ENCODE peak calls at places on chromosomes 11 and 22, in five cellular contexts. E is naive thymus-derived CD8-positive, alpha-beta T cell; R is DMS 273 treated with DMSO at 0.1 percent for 48 hours; Y is effector memory CD8-positive, alpha-beta T cell; D is cardiac fibroblast. L is an unnamed sample.

GRCh38 chr11:111652184-111652583 is 49.9 kb downstream of the SIK2 start:
- DNase-seq in D (peak; percentile 60), E (no peak), R (no peak), Y (no peak), L (peak; percentile 59)

GRCh38 chr11:130774703-130775102 is 141.6 kb downstream of the SNX19 start:
- DNase-seq in E (no peak), Y (no peak), D (no peak), R (no peak), L (no peak)

GRCh38 chr22:19182472-19183157 is 4.1 kb upstream of the SLC25A1 start:
- DNase-seq in R (no peak), Y (no peak), E (no peak), D (no peak), L (no peak)

GRCh38 chr11:62144641-62145255 is 20.9 kb downstream of the INCENP start:
- DNase-seq in E (no peak), R (no peak), D (no peak), Y (no peak), L (no peak)

GRCh38 chr11:72231396-72232259 is 7.1 kb downstream of the INPPL1 start:
- DNase-seq in D (no peak), Y (no peak), R (no peak), E (no peak), L (no peak)

GRCh38 chr22:23121026-23121823 is 20.6 kb downstream of the RSPH14 start:
- DNase-seq in R (no peak), D (no peak), Y (no peak), E (no peak), L (no peak)

GRCh38 chr22:30186535-30186934 is 60.0 kb downstream of the LIF start:
- DNase-seq in R (no peak), E (no peak), D (no peak), Y (no peak), L (no peak)

GRCh38 chr11:6175440-6175839 is 5.3 kb upstream of the OR52B2 start:
- DNase-seq in R (no peak), Y (no peak), D (no peak), E (no peak), L (no peak)

GRCh38 chr11:103633037-103633788 is 403.2 kb upstream of the DDI1 start:
- DNase-seq in Y (no peak), E (no peak), D (peak; percentile 82), R (no peak), L (peak; percentile 81)

GRCh38 chr11:61599968-61600710 is 19.3 kb upstream of the SYT7 start:
- DNase-seq in E (no peak), Y (no peak), R (no peak), D (no peak), L (no peak)

GRCh38 chr22:47259990-47260389 is 497.5 kb downstream of the TBC1D22A start:
- DNase-seq in D (no peak), R (no peak), Y (no peak), E (no peak), L (no peak)

GRCh38 chr11:35142481-35143207 is 3.7 kb downstream of the CD44 start:
- DNase-seq in R (no peak), D (peak; percentile 44), E (no peak), Y (no peak), L (peak; percentile 70)

GRCh38 chr11:109421981-109422590 is at the start of gene C11orf87:
- DNase-seq in D (peak; percentile 8), Y (no peak), E (no peak), R (no peak), L (no peak)

GRCh38 chr22:35379146-35379993 is 1.5 kb upstream of the HMOX1 start:
- DNase-seq in Y (no peak), R (no peak), D (no peak), E (no peak), L (no peak)

GRCh38 chr11:68881320-68881719 is 22.3 kb downstream of the MRPL21 start:
- DNase-seq in Y (no peak), E (no peak), D (no peak), R (no peak), L (no peak)

GRCh38 chr22:24427500-24428164 is at the start of gene ADORA2A:
- DNase-seq in Y (peak; percentile 85), R (no peak), D (no peak), E (peak; percentile 90), L (no peak)

GRCh38 chr11:118640332-118641154 is 33.1 kb downstream of the PHLDB1 start:
- DNase-seq in E (no peak), Y (no peak), R (no peak), D (no peak), L (no peak)

GRCh38 chr11:67320011-67320410 is 16.7 kb downstream of the SSH3 start:
- DNase-seq in R (no peak), D (no peak), Y (no peak), E (no peak), L (no peak)

GRCh38 chr22:39230261-39231196 is 14.3 kb downstream of the PDGFB start:
- DNase-seq in D (peak; percentile 22), R (no peak), E (no peak), Y (no peak), L (no peak)

GRCh38 chr11:68214173-68215086 is 1.3 kb upstream of the KMT5B start:
- DNase-seq in R (no peak), Y (no peak), E (no peak), D (no peak), L (no peak)

GRCh38 chr11:47565340-47566165 is at the start of gene PTPMT1:
- DNase-seq in D (peak; percentile 73), R (peak; percentile 19), E (peak; percentile 38), Y (peak; percentile 62), L (peak; percentile 69)

GRCh38 chr11:2715716-2716350 is 16.0 kb upstream of the KCNQ1OT1 start:
- DNase-seq in R (no peak), D (no peak), E (no peak), Y (no peak), L (no peak)

GRCh38 chr11:70059971-70060370 is 18.1 kb upstream of the ANO1 start:
- DNase-seq in R (no peak), Y (no peak), E (no peak), D (no peak), L (no peak)

GRCh38 chr11:58334708-58335107 is 24.2 kb downstream of the OR5B17 start:
- DNase-seq in D (peak; percentile 45), R (no peak), Y (no peak), E (no peak), L (peak; percentile 81)

GRCh38 chr11:105719073-105719846 is 109.4 kb downstream of the GRIA4 start:
- DNase-seq in Y (no peak), R (no peak), D (no peak), E (no peak), L (peak; percentile 17)

GRCh38 chr11:112437096-112437495 is 176.4 kb upstream of the PLET1 start:
- DNase-seq in E (no peak), Y (no peak), D (no peak), R (no peak), L (no peak)

GRCh38 chr11:119155733-119156492 is 7.1 kb downstream of the ABCG4 start:
- DNase-seq in R (no peak), Y (no peak), D (no peak), E (no peak), L (no peak)

GRCh38 chr22:44592466-44593180 is 94.6 kb upstream of the RTL6 start:
- DNase-seq in D (no peak), E (no peak), R (no peak), Y (no peak), L (no peak)

GRCh38 chr22:29043906-29044575 is 17.6 kb downstream of the C22orf31 start:
- DNase-seq in D (peak; percentile 64), E (no peak), R (no peak), Y (no peak), L (peak; percentile 65)

L was measured in fibroblast of pulmonary artery.